ENCODE peak calls at places on chromosomes 1 and 21, in seven cellular contexts. R, N, F, O, B, I and Z are unnamed samples.

GRCh38 chr21:31416465-31416864 is 72.4 kb upstream of the TIAM1 start:
- DNase-seq in R (no peak), N (no peak), F (no peak), O (no peak), B (peak; percentile 63), I (no peak), Z (no peak)

GRCh38 chr1:26922201-26922729 is 722 bp downstream of the NUDC start:
- DNase-seq in R (no peak), N (no peak), F (no peak), O (peak; percentile 12), B (no peak), I (no peak), Z (no peak)

GRCh38 chr1:116372186-116372585 is 858 bp upstream of the ATP1A1 start:
- DNase-seq in R (no peak), N (no peak), F (no peak), O (no peak), B (no peak), I (peak; percentile 45), Z (no peak)

GRCh38 chr1:172381981-172382380 is 38.5 kb upstream of the C1orf105 start:
- DNase-seq in R (no peak), N (no peak), F (no peak), O (peak; percentile 28), B (no peak), I (no peak), Z (no peak)

GRCh38 chr1:64624859-64625258 is 120.0 kb upstream of the RAVER2 start:
- DNase-seq in R (no peak), N (no peak), F (no peak), O (peak; percentile 1), B (no peak), I (no peak), Z (no peak)

GRCh38 chr1:35924838-35925237 is 6.1 kb upstream of the AGO3 start:
- DNase-seq in R (no peak), N (no peak), F (no peak), O (no peak), B (no peak), I (no peak), Z (no peak)

GRCh38 chr1:22627331-22627730 is 9.1 kb upstream of the C1QA start:
- DNase-seq in R (no peak), N (no peak), F (no peak), O (no peak), B (no peak), I (no peak), Z (no peak)

GRCh38 chr1:2115922-2116341 is 65.7 kb downstream of the PRKCZ start:
- DNase-seq in R (no peak), N (no peak), F (no peak), O (peak; percentile 48), B (no peak), I (no peak), Z (no peak)

GRCh38 chr1:164914208-164914607 is 355.2 kb downstream of the PBX1 start:
- DNase-seq in R (no peak), N (no peak), F (no peak), O (peak; percentile 57), B (no peak), I (no peak), Z (no peak)

GRCh38 chr1:194161591-194161990 is 975.2 kb upstream of the B3GALT2 start:
- DNase-seq in R (no peak), N (no peak), F (no peak), O (no peak), B (no peak), I (no peak), Z (no peak)

GRCh38 chr1:36482724-36483388 is at the start of gene CSF3R:
- DNase-seq in R (no peak), N (no peak), F (no peak), O (no peak), B (no peak), I (no peak), Z (no peak)

GRCh38 chr1:65423884-65424655 is 3.6 kb downstream of the LEPR start:
- DNase-seq in R (no peak), N (no peak), F (peak; percentile 39), O (peak; percentile 88), B (no peak), I (no peak), Z (peak; percentile 21)

GRCh38 chr1:235073331-235073967 is 55.2 kb downstream of the TOMM20 start:
- DNase-seq in R (no peak), N (peak; percentile 88), F (no peak), O (no peak), B (peak; percentile 93), I (no peak), Z (peak; percentile 77)

GRCh38 chr1:204464174-204464573 is 30.4 kb downstream of the PIK3C2B start:
- DNase-seq in R (no peak), N (no peak), F (no peak), O (no peak), B (no peak), I (no peak), Z (no peak)

GRCh38 chr1:228803421-228803820 is 68.1 kb downstream of the RHOU start:
- DNase-seq in R (no peak), N (no peak), F (no peak), O (no peak), B (no peak), I (peak; percentile 29), Z (no peak)

GRCh38 chr1:1399870-1400575 is 888 bp upstream of the CCNL2 start:
- DNase-seq in R (no peak), N (no peak), F (no peak), O (peak; percentile 18), B (no peak), I (no peak), Z (no peak)

GRCh38 chr1:30378991-30379581 is 344.3 kb downstream of the MATN1 start:
- DNase-seq in R (peak; percentile 20), N (no peak), F (no peak), O (peak; percentile 69), B (peak; percentile 22), I (peak; percentile 58), Z (no peak)

GRCh38 chr1:229461032-229461668 is 27.3 kb upstream of the ACTA1 start:
- DNase-seq in R (no peak), N (no peak), F (no peak), O (no peak), B (no peak), I (no peak), Z (no peak)

GRCh38 chr1:227901906-227902640 is 45.7 kb downstream of the WNT9A start:
- DNase-seq in R (no peak), N (peak; percentile 7), F (peak; percentile 66), O (peak; percentile 11), B (no peak), I (peak; percentile 17), Z (no peak)

GRCh38 chr1:232553809-232554208 is 76.1 kb downstream of the SIPA1L2 start:
- DNase-seq in R (no peak), N (no peak), F (no peak), O (peak; percentile 68), B (no peak), I (no peak), Z (no peak)

DNA sequence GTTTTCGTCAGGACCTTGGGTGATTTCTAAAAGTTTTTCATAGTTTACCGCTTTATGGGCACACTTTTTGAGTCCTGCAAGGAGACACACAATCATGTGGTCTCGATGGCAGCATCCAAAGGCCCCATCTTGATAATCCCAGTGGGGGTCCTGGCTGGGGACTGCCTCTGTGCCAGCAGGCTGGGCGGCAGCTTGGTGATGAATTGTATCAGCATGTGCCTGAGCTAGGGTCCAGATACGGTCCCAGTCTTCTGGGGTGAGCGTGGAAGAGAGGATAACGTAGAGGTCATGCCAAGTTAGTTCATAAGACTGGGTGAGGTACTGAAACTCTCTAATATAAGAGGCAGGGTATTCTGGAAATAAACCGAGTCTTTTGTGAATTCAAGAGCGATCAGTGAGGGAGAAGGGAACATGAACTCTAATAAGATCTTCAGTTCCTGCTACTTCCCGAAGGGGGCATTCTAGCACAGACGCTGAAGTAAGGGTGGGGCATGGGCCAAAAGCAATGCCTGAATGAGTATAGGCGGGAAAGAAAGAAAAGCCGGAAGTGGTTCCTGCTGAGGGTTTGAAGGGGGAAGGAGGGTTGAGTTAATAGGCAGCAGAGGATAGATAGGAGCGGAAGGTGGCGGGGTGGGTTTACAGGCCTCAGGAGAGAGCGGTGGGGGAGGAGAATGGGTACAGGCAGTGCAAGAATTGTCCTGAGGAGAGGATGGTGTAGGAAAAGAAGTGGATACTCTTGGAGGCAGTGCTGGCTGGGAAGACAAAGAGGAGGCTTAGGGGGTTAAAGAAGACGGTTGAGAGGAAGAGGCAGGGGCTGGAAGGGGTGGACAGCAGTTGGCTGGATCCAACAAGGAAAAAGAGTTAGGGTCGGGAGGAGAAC is 1.6 kb downstream of the ERVH48-1 start:
- DNase-seq in R (peak; percentile 69), N (peak; percentile 51), F (peak; percentile 93), O (peak; percentile 86), B (peak; percentile 82), I (peak; percentile 78), Z (peak; percentile 91)
- TF ChIP-seq POLR2A in R (no peak), N (no peak), F (peak; percentile 82), O (no peak), B (no peak), I (no peak), Z (no peak)

DNA sequence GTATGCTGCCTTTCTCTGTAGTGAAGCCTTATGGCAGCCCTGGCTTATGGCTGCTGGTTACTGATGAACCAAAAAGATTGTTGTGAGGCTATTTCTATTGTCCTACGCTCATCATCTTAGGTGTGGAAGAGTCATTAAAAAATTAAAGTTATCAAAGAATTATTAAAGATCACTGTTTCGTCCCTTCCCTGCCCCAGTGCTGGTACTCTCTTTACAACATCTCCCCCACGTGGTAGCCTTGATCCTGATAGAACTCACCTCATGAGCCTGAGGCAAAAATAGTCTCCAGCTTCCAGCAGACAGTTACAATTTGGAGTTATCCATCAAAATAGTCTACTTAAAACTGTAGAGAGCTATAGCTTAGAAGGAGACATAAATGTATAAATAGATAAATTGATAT is 201.5 kb downstream of the S1PR1 start:
- DNase-seq in R (no peak), N (no peak), F (no peak), O (peak; percentile 2), B (no peak), I (no peak), Z (no peak)
- TF ChIP-seq CTCF in R (no peak), N (no peak), F (peak; percentile 16), O (peak; percentile 37), B (no peak), I (no peak), Z (no peak)

GRCh38 chr1:111471538-111471937 is 2.2 kb upstream of the C1orf162 start:
- DNase-seq in R (no peak), N (no peak), F (no peak), O (no peak), B (no peak), I (no peak), Z (no peak)
- H3K4me3 ChIP-seq in R (no peak overlapping the region), N (no peak overlapping the region), F (no peak overlapping the region), O (no peak overlapping the region), B (no peak overlapping the region), I (no peak overlapping the region), Z (no peak overlapping the region)

DNA sequence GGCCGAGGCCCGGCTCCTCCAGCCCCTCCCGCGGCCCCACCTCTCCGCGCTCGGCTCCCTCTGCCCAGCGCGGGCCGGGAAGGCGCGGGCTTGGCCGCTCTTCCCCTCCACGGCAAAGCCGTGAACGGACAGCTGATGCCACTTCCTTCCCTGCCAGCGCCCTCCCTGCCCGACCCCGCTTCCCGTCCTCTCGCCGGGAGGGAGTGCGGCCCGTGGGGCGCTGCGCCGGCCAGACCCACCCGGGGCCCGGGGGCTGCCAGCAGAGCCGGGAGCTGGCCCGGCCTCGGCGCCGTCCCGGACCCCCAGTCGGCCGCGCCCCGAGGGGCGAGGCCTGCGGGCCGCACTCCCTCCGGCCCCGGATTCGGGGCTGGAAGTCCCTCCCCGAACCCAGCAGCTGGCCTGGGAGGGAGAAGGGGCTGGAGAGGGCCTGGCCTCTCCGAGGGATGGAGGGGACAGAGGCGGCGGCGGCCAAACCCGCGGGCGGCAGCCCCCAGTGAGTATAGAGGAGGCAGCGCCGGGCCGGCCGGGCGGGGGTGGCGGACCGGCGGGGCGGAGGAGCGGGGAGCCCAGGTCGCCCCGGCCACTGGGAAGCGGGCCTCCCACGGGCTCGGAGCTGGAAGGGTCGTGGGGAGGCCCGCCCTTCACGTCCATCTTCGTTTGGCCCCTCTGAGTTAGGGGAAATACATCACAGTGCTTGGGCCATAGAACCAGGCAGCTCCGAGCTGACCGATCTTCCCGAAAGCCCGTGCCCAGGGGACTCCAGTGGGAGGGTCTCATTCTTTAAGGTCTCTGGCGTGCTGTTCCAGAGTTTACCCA is at the start of gene KIAA1614:
- DNase-seq in R (peak; percentile 62), N (no peak), F (no peak), O (peak; percentile 39), B (no peak), I (peak; percentile 52), Z (peak; percentile 90)
- TF ChIP-seq POLR2A in R (no peak), N (no peak), F (no peak), O (peak; percentile 36), B (no peak), I (peak; percentile 7), Z (no peak)